ENCODE peak calls at places on chromosomes 11 and 22, in five cellular contexts. P is WTC11; Q is CD8-positive, alpha-beta T cell; E is GM23338; N is left lung. U is an unnamed sample.

GRCh38 chr11:119651802-119652584 is 77.0 kb downstream of the NECTIN1 start:
- DNase-seq in P (peak; percentile 22), N (no peak), E (peak; percentile 30), Q (no peak), U (no peak)

GRCh38 chr11:2097356-2097997 is 41.7 kb downstream of the IGF2 start:
- DNase-seq in E (peak; percentile 86), P (peak; percentile 79), Q (peak; percentile 17), N (peak; percentile 49), U (no peak)

GRCh38 chr11:18321622-18321990 is 334 bp downstream of the HPS5 start:
- DNase-seq in E (peak; percentile 17), P (no peak), Q (no peak), N (no peak), U (no peak)

GRCh38 chr22:23218867-23219251 is 38.5 kb downstream of the BCR start:
- DNase-seq in E (peak; percentile 70), Q (no peak), N (peak; percentile 88), P (peak; percentile 55), U (peak; percentile 89)

GRCh38 chr11:6563667-6564066 is 39.7 kb downstream of the RRP8 start:
- DNase-seq in E (no peak), P (no peak), N (no peak), Q (no peak), U (no peak)

GRCh38 chr11:75468534-75469340 is 35.7 kb upstream of the KLHL35 start:
- DNase-seq in E (no peak), Q (no peak), P (no peak), N (no peak), U (no peak)

GRCh38 chr22:44583076-44583760 is 85.2 kb upstream of the RTL6 start:
- DNase-seq in N (peak; percentile 20), P (no peak), Q (no peak), E (no peak), U (no peak)

GRCh38 chr22:47238886-47239860 is 476.7 kb downstream of the TBC1D22A start:
- DNase-seq in P (no peak), Q (no peak), E (no peak), N (no peak), U (peak; percentile 72)

GRCh38 chr22:24590596-24591173 is 2.2 kb downstream of the LRRC75B start:
- DNase-seq in Q (no peak), N (no peak), P (no peak), E (no peak), U (no peak)

GRCh38 chr22:24156146-24156914 is 25.0 kb upstream of the SUSD2 start:
- DNase-seq in P (peak; percentile 36), N (no peak), Q (peak; percentile 72), E (peak; percentile 59), U (no peak)

GRCh38 chr11:129331871-129332274 is 43.8 kb upstream of the BARX2 start:
- DNase-seq in Q (peak; percentile 51), N (peak; percentile 80), E (peak; percentile 93), P (peak; percentile 90), U (peak; percentile 89)

GRCh38 chr11:17572359-17572690 is 25.3 kb downstream of the OTOG start:
- DNase-seq in Q (no peak), E (no peak), P (no peak), N (no peak), U (peak; percentile 73)

GRCh38 chr11:73414977-73415492 is 38.8 kb downstream of the RELT start:
- DNase-seq in Q (no peak), P (no peak), N (no peak), E (no peak), U (no peak)

GRCh38 chr22:39236321-39237275 is 8.2 kb downstream of the PDGFB start:
- DNase-seq in N (peak; percentile 54), E (no peak), Q (peak; percentile 73), P (no peak), U (no peak)

GRCh38 chr11:134664447-134664846 is 252.4 kb upstream of the B3GAT1 start:
- DNase-seq in Q (no peak), P (no peak), E (no peak), N (no peak), U (no peak)

GRCh38 chr11:75280770-75281468 is 40.3 kb downstream of the TPBGL start:
- DNase-seq in E (no peak), Q (no peak), N (peak; percentile 34), P (no peak), U (no peak)

GRCh38 chr11:68962527-68963250 is 18.1 kb downstream of the MRGPRD start:
- DNase-seq in N (no peak), Q (peak; percentile 54), P (no peak), E (no peak), U (no peak)

GRCh38 chr11:35629511-35629910 is 11.3 kb downstream of the FJX1 start:
- DNase-seq in E (peak; percentile 10), P (no peak), N (no peak), Q (no peak), U (no peak)

GRCh38 chr22:45304971-45305370 is 4.8 kb upstream of the FAM118A start:
- DNase-seq in Q (no peak), P (no peak), N (no peak), E (no peak), U (no peak)

GRCh38 chr11:3164138-3164539 is 971 bp downstream of the OSBPL5 start:
- DNase-seq in P (peak; percentile 16), E (no peak), N (peak; percentile 33), Q (no peak), U (no peak)

GRCh38 chr22:30655532-30655931 is 12.1 kb downstream of the DUSP18 start:
- DNase-seq in P (no peak), N (no peak), E (peak; percentile 79), Q (no peak), U (no peak)

GRCh38 chr11:134560066-134560465 is 148.0 kb upstream of the B3GAT1 start:
- DNase-seq in Q (no peak), P (no peak), E (no peak), N (no peak), U (peak; percentile 73)

GRCh38 chr11:110373061-110373702 is 56.6 kb upstream of the FDX1 start:
- DNase-seq in E (no peak), N (no peak), Q (no peak), P (no peak), U (no peak)

GRCh38 chr11:134357545-134357839 is 25.7 kb downstream of the GLB1L2 start:
- DNase-seq in Q (no peak), E (no peak), N (no peak), P (peak; percentile 5), U (no peak)

GRCh38 chr11:67640021-67640757 is 626 bp upstream of the TBX10 start:
- DNase-seq in N (no peak), P (peak; percentile 89), E (peak; percentile 93), Q (peak; percentile 55), U (peak; percentile 83)

GRCh38 chr11:64960719-64961118 is 11.2 kb downstream of the MAJIN start:
- DNase-seq in N (no peak), Q (no peak), P (no peak), E (no peak), U (no peak)

GRCh38 chr22:48536691-48537591 is 1290.7 kb downstream of the BRD1 start:
- DNase-seq in Q (no peak), E (no peak), P (no peak), N (no peak), U (no peak)

GRCh38 chr11:2880646-2881045 is 4.9 kb downstream of the CDKN1C start:
- DNase-seq in Q (no peak), P (no peak), E (no peak), N (no peak), U (no peak)

GRCh38 chr11:76717369-76717768 is 46.8 kb upstream of the LRRC32 start:
- DNase-seq in N (no peak), P (no peak), E (no peak), Q (no peak), U (no peak)

GRCh38 chr11:7592706-7593105 is 78.9 kb downstream of the PPFIBP2 start:
- DNase-seq in Q (no peak), P (no peak), E (no peak), N (peak; percentile 68), U (no peak)

GRCh38 chr11:73469401-73469800 is 93.2 kb downstream of the RELT start:
- DNase-seq in N (no peak), P (no peak), Q (no peak), E (no peak), U (no peak)

GRCh38 chr11:19680824-19681368 is 31.7 kb upstream of the NAV2 start:
- DNase-seq in E (no peak), P (no peak), Q (no peak), N (no peak), U (no peak)

GRCh38 chr11:43908191-43908590 is 27.6 kb downstream of the ALKBH3 start:
- DNase-seq in E (no peak), Q (no peak), P (no peak), N (no peak), U (no peak)

GRCh38 chr22:32753591-32753990 is 47.9 kb upstream of the TIMP3 start:
- DNase-seq in P (no peak), E (no peak), N (no peak), Q (no peak), U (no peak)

GRCh38 chr11:34502949-34503348 is 10.6 kb downstream of the ELF5 start:
- DNase-seq in P (no peak), N (no peak), E (no peak), Q (no peak), U (no peak)

GRCh38 chr11:58068640-58069039 is 37.9 kb downstream of the OR6Q1 start:
- DNase-seq in Q (no peak), E (peak; percentile 43), P (peak; percentile 31), N (no peak), U (no peak)
- TF ChIP-seq CTCF in Q (no peak), E (peak; percentile 34), P (no peak), N (no peak), U (no peak)

DNA sequence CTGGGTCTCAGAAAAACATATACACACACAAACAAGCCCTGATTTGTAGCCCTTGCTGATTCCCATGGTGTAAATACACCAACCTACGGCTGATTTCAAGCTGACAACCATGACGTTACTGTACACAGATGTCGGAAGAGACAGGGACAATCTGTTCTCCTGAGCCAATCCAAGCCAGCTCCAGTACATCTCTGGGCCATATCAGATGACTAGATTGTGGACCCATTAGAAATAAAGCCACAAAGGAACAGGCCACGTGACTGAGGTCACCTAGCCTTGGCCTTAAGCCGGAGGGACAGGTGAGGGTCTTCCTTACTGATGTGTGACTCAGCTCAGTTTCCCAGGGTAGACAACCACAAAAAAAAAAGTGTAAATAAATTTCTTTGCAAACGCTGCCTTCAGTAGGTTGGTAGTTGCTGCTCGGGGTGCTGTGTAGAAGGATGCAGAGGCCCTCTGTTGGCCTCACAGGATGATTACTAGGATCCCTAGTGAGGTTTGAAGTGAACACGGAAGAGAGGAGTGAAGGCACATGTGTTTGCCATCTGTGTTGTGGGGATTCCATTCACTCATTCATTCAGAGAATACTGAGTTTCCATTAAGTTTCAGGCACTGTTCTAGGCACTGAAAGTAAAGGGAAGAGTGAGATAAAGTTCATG is 99.0 kb upstream of the LARGE1 start:
- DNase-seq in P (no peak), N (no peak), Q (no peak), E (peak; percentile 4), U (no peak)
- TF ChIP-seq CTCF in P (no peak), N (no peak), Q (no peak), E (peak; percentile 49), U (no peak)

DNA sequence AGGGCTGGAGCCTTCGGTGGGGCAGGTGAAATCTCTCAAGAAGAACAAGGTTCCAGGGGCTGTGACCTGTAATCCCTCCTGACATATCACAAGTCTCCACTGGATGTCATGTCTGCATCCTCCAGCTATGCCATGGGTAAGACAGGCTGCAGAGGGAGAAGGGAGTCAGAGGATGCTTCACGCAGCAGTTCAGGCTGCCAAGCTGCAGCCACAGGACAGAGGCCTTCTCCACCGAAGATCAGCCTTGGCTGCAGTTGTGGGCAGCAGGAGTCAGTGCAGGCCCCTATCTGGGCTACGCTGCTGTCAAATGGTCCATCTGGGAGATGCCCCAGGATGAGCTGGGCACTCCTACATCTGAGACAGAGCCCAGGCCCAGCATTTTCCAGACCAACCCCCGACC is 25.0 kb downstream of the DKK3 start:
- DNase-seq in P (no peak), E (no peak), Q (no peak), N (no peak), U (no peak)
- TF ChIP-seq CTCF in P (no peak), E (no peak), Q (no peak), N (no peak), U (no peak)

GRCh38 chr11:126526471-126526870 is 171.0 kb downstream of the ST3GAL4 start:
- DNase-seq in Q (no peak), P (no peak), E (no peak), N (no peak), U (no peak)
- TF ChIP-seq CTCF in Q (no peak), P (no peak), E (no peak), N (no peak), U (no peak)

U was measured in osteocyte.